ENCODE peak calls at places on chromosomes 5 and 9, in four cellular contexts. One of them, this sample, is unnamed.

GRCh38 chr5:15693933-15694332 is 194.0 kb downstream of the FBXL7 start:
- DNase-seq in psoas muscle: no peak
- DNase-seq in GF-D8: no peak
- DNase-seq in C1 segment of cervical spinal cord: no peak
- DNase-seq in this sample: no peak

GRCh38 chr5:61635271-61635670 is 303.2 kb downstream of the ZSWIM6 start:
- DNase-seq in psoas muscle: no peak
- DNase-seq in GF-D8: no peak
- DNase-seq in C1 segment of cervical spinal cord: no peak
- DNase-seq in this sample: no peak

GRCh38 chr5:170475269-170476000 is 28.4 kb upstream of the KCNIP1 start:
- DNase-seq in psoas muscle: no peak
- DNase-seq in GF-D8: no peak
- DNase-seq in C1 segment of cervical spinal cord: no peak
- DNase-seq in this sample: no peak

GRCh38 chr5:11319851-11320580 is 559.0 kb upstream of the DAP start:
- DNase-seq in psoas muscle: no peak
- DNase-seq in GF-D8: no peak
- DNase-seq in C1 segment of cervical spinal cord: no peak
- DNase-seq in this sample: no peak

GRCh38 chr5:59833448-59833847 is 60.1 kb downstream of the PDE4D start:
- DNase-seq in psoas muscle: no peak
- DNase-seq in GF-D8: no peak
- DNase-seq in C1 segment of cervical spinal cord: no peak
- DNase-seq in this sample: no peak

GRCh38 chr5:175466700-175467318 is 11.6 kb upstream of the SFXN1 start:
- DNase-seq in psoas muscle: peak; percentile 71
- DNase-seq in GF-D8: no peak
- DNase-seq in C1 segment of cervical spinal cord: no peak
- DNase-seq in this sample: no peak

GRCh38 chr9:29685531-29685930 is 2112.2 kb upstream of the C9orf72 start:
- DNase-seq in psoas muscle: no peak
- DNase-seq in GF-D8: no peak
- DNase-seq in C1 segment of cervical spinal cord: no peak
- DNase-seq in this sample: no peak

GRCh38 chr5:35458824-35459207 is 158.8 kb upstream of the SPEF2 start:
- DNase-seq in psoas muscle: no peak
- DNase-seq in GF-D8: no peak
- DNase-seq in C1 segment of cervical spinal cord: no peak
- DNase-seq in this sample: no peak

GRCh38 chr9:127084071-127085039 is 38.1 kb downstream of the ANGPTL2 start:
- DNase-seq in psoas muscle: no peak
- DNase-seq in GF-D8: no peak
- DNase-seq in C1 segment of cervical spinal cord: no peak
- DNase-seq in this sample: no peak

GRCh38 chr9:82170871-82171270 is 182.3 kb downstream of the SPATA31D1 start:
- DNase-seq in psoas muscle: no peak
- DNase-seq in GF-D8: no peak
- DNase-seq in C1 segment of cervical spinal cord: no peak
- DNase-seq in this sample: no peak

GRCh38 chr9:94713446-94714185 is 12.9 kb upstream of the AOPEP start:
- DNase-seq in psoas muscle: no peak
- DNase-seq in GF-D8: no peak
- DNase-seq in C1 segment of cervical spinal cord: no peak
- DNase-seq in this sample: no peak

GRCh38 chr9:16125637-16126036 is 572.8 kb downstream of the CCDC171 start:
- DNase-seq in psoas muscle: no peak
- DNase-seq in GF-D8: no peak
- DNase-seq in C1 segment of cervical spinal cord: no peak
- DNase-seq in this sample: no peak

GRCh38 chr9:79224672-79225433 is 346.9 kb upstream of the TLE4 start:
- DNase-seq in psoas muscle: no peak
- DNase-seq in GF-D8: no peak
- DNase-seq in C1 segment of cervical spinal cord: no peak
- DNase-seq in this sample: no peak

GRCh38 chr5:171422902-171423663 is 3.6 kb downstream of the FGF18 start:
- DNase-seq in psoas muscle: no peak
- DNase-seq in GF-D8: no peak
- DNase-seq in C1 segment of cervical spinal cord: no peak
- DNase-seq in this sample: no peak

GRCh38 chr5:134177197-134178171 is 734 bp upstream of the SKP1 start:
- DNase-seq in psoas muscle: peak; percentile 86
- DNase-seq in GF-D8: no peak
- DNase-seq in C1 segment of cervical spinal cord: no peak
- DNase-seq in this sample: no peak

GRCh38 chr9:37540634-37541033 is 35.5 kb downstream of the FBXO10 start:
- DNase-seq in psoas muscle: peak; percentile 74
- DNase-seq in GF-D8: no peak
- DNase-seq in C1 segment of cervical spinal cord: no peak
- DNase-seq in this sample: no peak

GRCh38 chr9:130258999-130259398 is 6.6 kb upstream of the HMCN2 start:
- DNase-seq in psoas muscle: no peak
- DNase-seq in GF-D8: no peak
- DNase-seq in C1 segment of cervical spinal cord: no peak
- DNase-seq in this sample: no peak

GRCh38 chr9:93288341-93288740 is 104.4 kb downstream of the WNK2 start:
- DNase-seq in psoas muscle: peak; percentile 39
- DNase-seq in GF-D8: peak; percentile 13
- DNase-seq in C1 segment of cervical spinal cord: no peak
- DNase-seq in this sample: no peak

GRCh38 chr9:120564589-120564988 is 15.4 kb downstream of the CDK5RAP2 start:
- DNase-seq in psoas muscle: no peak
- DNase-seq in GF-D8: no peak
- DNase-seq in C1 segment of cervical spinal cord: no peak
- DNase-seq in this sample: no peak

GRCh38 chr5:74243634-74244033 is 396.9 kb downstream of the ENC1 start:
- DNase-seq in psoas muscle: no peak
- DNase-seq in GF-D8: no peak
- DNase-seq in C1 segment of cervical spinal cord: no peak
- DNase-seq in this sample: no peak

GRCh38 chr5:146993876-146994530 is 115.4 kb upstream of the PPP2R2B start:
- DNase-seq in psoas muscle: no peak
- DNase-seq in GF-D8: no peak
- DNase-seq in C1 segment of cervical spinal cord: peak; percentile 11
- DNase-seq in this sample: no peak

GRCh38 chr5:132057498-132058255 is 2.8 kb upstream of the IL3 start:
- DNase-seq in psoas muscle: peak; percentile 28
- DNase-seq in GF-D8: no peak
- DNase-seq in C1 segment of cervical spinal cord: no peak
- DNase-seq in this sample: no peak

GRCh38 chr9:87595605-87596004 is 97.9 kb downstream of the DAPK1 start:
- DNase-seq in psoas muscle: no peak
- DNase-seq in GF-D8: no peak
- DNase-seq in C1 segment of cervical spinal cord: no peak
- DNase-seq in this sample: no peak